ENCODE peak calls at places on chromosomes 13 and 19, in ten cellular contexts. One of them, this sample, is unnamed.

GRCh38 chr19:11673608-11674041 is 65.1 kb downstream of the ZNF823 start:
- DNase-seq in T1000: no peak
- DNase-seq in skeletal muscle cell: no peak
- DNase-seq in heart left ventricle: peak; percentile 73
- DNase-seq in breast epithelium: peak; percentile 78
- DNase-seq in fibroblast of pulmonary artery: peak; percentile 75
- DNase-seq in H54: peak; percentile 18
- DNase-seq in D341Med: peak; percentile 48
- DNase-seq in foreskin fibroblast: peak; percentile 80
- DNase-seq in activated T-cell treated with anti-CD3 and anti-CD28 coated beads, Interleukin-2, amount 50 U/mL, for 24 hours: no peak
- DNase-seq in this sample: no peak

GRCh38 chr13:84430015-84430414 is 547.7 kb upstream of the SLITRK1 start:
- DNase-seq in T1000: no peak
- DNase-seq in skeletal muscle cell: no peak
- DNase-seq in heart left ventricle: no peak
- DNase-seq in breast epithelium: no peak
- DNase-seq in fibroblast of pulmonary artery: peak; percentile 46
- DNase-seq in H54: no peak
- DNase-seq in D341Med: no peak
- DNase-seq in foreskin fibroblast: peak; percentile 42
- DNase-seq in activated T-cell treated with anti-CD3 and anti-CD28 coated beads, Interleukin-2, amount 50 U/mL, for 24 hours: no peak
- DNase-seq in this sample: no peak

GRCh38 chr13:108915634-108916497 is 286.5 kb downstream of the MYO16 start:
- DNase-seq in T1000: peak; percentile 50
- DNase-seq in skeletal muscle cell: peak; percentile 60
- DNase-seq in heart left ventricle: peak; percentile 60
- DNase-seq in breast epithelium: peak; percentile 86
- DNase-seq in fibroblast of pulmonary artery: peak; percentile 91
- DNase-seq in H54: peak; percentile 84
- DNase-seq in D341Med: no peak
- DNase-seq in foreskin fibroblast: peak; percentile 88
- DNase-seq in activated T-cell treated with anti-CD3 and anti-CD28 coated beads, Interleukin-2, amount 50 U/mL, for 24 hours: peak; percentile 80
- DNase-seq in this sample: peak; percentile 48

GRCh38 chr13:100673376-100673830 is 1.2 kb downstream of the TMTC4 start:
- DNase-seq in T1000: no peak
- DNase-seq in skeletal muscle cell: no peak
- DNase-seq in heart left ventricle: no peak
- DNase-seq in breast epithelium: no peak
- DNase-seq in fibroblast of pulmonary artery: no peak
- DNase-seq in H54: no peak
- DNase-seq in D341Med: peak; percentile 32
- DNase-seq in foreskin fibroblast: no peak
- DNase-seq in activated T-cell treated with anti-CD3 and anti-CD28 coated beads, Interleukin-2, amount 50 U/mL, for 24 hours: peak; percentile 62
- DNase-seq in this sample: no peak

GRCh38 chr19:7746903-7747884 is at the start of gene CD209:
- DNase-seq in T1000: no peak
- DNase-seq in skeletal muscle cell: no peak
- DNase-seq in heart left ventricle: no peak
- DNase-seq in breast epithelium: peak; percentile 22
- DNase-seq in fibroblast of pulmonary artery: no peak
- DNase-seq in H54: no peak
- DNase-seq in D341Med: no peak
- DNase-seq in foreskin fibroblast: no peak
- DNase-seq in activated T-cell treated with anti-CD3 and anti-CD28 coated beads, Interleukin-2, amount 50 U/mL, for 24 hours: peak; percentile 28
- DNase-seq in this sample: no peak

GRCh38 chr19:37303591-37304171 is 67.2 kb upstream of the ZNF527 start:
- DNase-seq in T1000: no peak
- DNase-seq in skeletal muscle cell: no peak
- DNase-seq in heart left ventricle: no peak
- DNase-seq in breast epithelium: no peak
- DNase-seq in fibroblast of pulmonary artery: no peak
- DNase-seq in H54: no peak
- DNase-seq in D341Med: no peak
- DNase-seq in foreskin fibroblast: peak; percentile 8
- DNase-seq in activated T-cell treated with anti-CD3 and anti-CD28 coated beads, Interleukin-2, amount 50 U/mL, for 24 hours: no peak
- DNase-seq in this sample: no peak

GRCh38 chr19:40055832-40056504 is at the start of gene ZNF780B:
- DNase-seq in T1000: peak; percentile 7
- DNase-seq in skeletal muscle cell: peak; percentile 9
- DNase-seq in heart left ventricle: peak; percentile 68
- DNase-seq in breast epithelium: peak; percentile 50
- DNase-seq in fibroblast of pulmonary artery: peak; percentile 59
- DNase-seq in H54: peak; percentile 65
- DNase-seq in D341Med: peak; percentile 82
- DNase-seq in foreskin fibroblast: peak; percentile 75
- DNase-seq in activated T-cell treated with anti-CD3 and anti-CD28 coated beads, Interleukin-2, amount 50 U/mL, for 24 hours: peak; percentile 81
- DNase-seq in this sample: peak; percentile 16

GRCh38 chr13:49649244-49649962 is 21.1 kb downstream of the ARL11 start:
- DNase-seq in T1000: no peak
- DNase-seq in skeletal muscle cell: peak; percentile 12
- DNase-seq in heart left ventricle: no peak
- DNase-seq in breast epithelium: no peak
- DNase-seq in fibroblast of pulmonary artery: peak; percentile 59
- DNase-seq in H54: no peak
- DNase-seq in D341Med: no peak
- DNase-seq in foreskin fibroblast: peak; percentile 56
- DNase-seq in activated T-cell treated with anti-CD3 and anti-CD28 coated beads, Interleukin-2, amount 50 U/mL, for 24 hours: no peak
- DNase-seq in this sample: no peak

GRCh38 chr13:49657241-49657641 is 28.9 kb downstream of the ARL11 start:
- DNase-seq in T1000: no peak
- DNase-seq in skeletal muscle cell: no peak
- DNase-seq in heart left ventricle: no peak
- DNase-seq in breast epithelium: no peak
- DNase-seq in fibroblast of pulmonary artery: no peak
- DNase-seq in H54: no peak
- DNase-seq in D341Med: peak; percentile 87
- DNase-seq in foreskin fibroblast: no peak
- DNase-seq in activated T-cell treated with anti-CD3 and anti-CD28 coated beads, Interleukin-2, amount 50 U/mL, for 24 hours: no peak
- DNase-seq in this sample: no peak

GRCh38 chr19:46786236-46787039 is 2.0 kb downstream of the SLC1A5 start:
- DNase-seq in T1000: peak; percentile 44
- DNase-seq in skeletal muscle cell: peak; percentile 36
- DNase-seq in heart left ventricle: peak; percentile 67
- DNase-seq in breast epithelium: peak; percentile 61
- DNase-seq in fibroblast of pulmonary artery: peak; percentile 75
- DNase-seq in H54: peak; percentile 60
- DNase-seq in D341Med: peak; percentile 73
- DNase-seq in foreskin fibroblast: peak; percentile 93
- DNase-seq in activated T-cell treated with anti-CD3 and anti-CD28 coated beads, Interleukin-2, amount 50 U/mL, for 24 hours: peak; percentile 86
- DNase-seq in this sample: no peak

GRCh38 chr19:6739884-6740588 is 556 bp downstream of the TRIP10 start:
- DNase-seq in T1000: no peak
- DNase-seq in skeletal muscle cell: no peak
- DNase-seq in heart left ventricle: peak; percentile 67
- DNase-seq in breast epithelium: no peak
- DNase-seq in fibroblast of pulmonary artery: no peak
- DNase-seq in H54: no peak
- DNase-seq in D341Med: no peak
- DNase-seq in foreskin fibroblast: peak; percentile 47
- DNase-seq in activated T-cell treated with anti-CD3 and anti-CD28 coated beads, Interleukin-2, amount 50 U/mL, for 24 hours: no peak
- DNase-seq in this sample: no peak

GRCh38 chr19:36009220-36009619 is 607 bp upstream of the SYNE4 start:
- DNase-seq in T1000: peak; percentile 18
- DNase-seq in skeletal muscle cell: no peak
- DNase-seq in heart left ventricle: peak; percentile 75
- DNase-seq in breast epithelium: peak; percentile 69
- DNase-seq in fibroblast of pulmonary artery: peak; percentile 58
- DNase-seq in H54: no peak
- DNase-seq in D341Med: peak; percentile 79
- DNase-seq in foreskin fibroblast: peak; percentile 90
- DNase-seq in activated T-cell treated with anti-CD3 and anti-CD28 coated beads, Interleukin-2, amount 50 U/mL, for 24 hours: peak; percentile 69
- DNase-seq in this sample: peak; percentile 20

GRCh38 chr19:53537523-53538377 is at the start of gene ZNF331:
- DNase-seq in T1000: peak; percentile 34
- DNase-seq in skeletal muscle cell: peak; percentile 65
- DNase-seq in heart left ventricle: peak; percentile 87
- DNase-seq in breast epithelium: peak; percentile 71
- DNase-seq in fibroblast of pulmonary artery: peak; percentile 85
- DNase-seq in H54: no peak
- DNase-seq in D341Med: peak; percentile 89
- DNase-seq in foreskin fibroblast: peak; percentile 91
- DNase-seq in activated T-cell treated with anti-CD3 and anti-CD28 coated beads, Interleukin-2, amount 50 U/mL, for 24 hours: peak; percentile 91
- DNase-seq in this sample: peak; percentile 5

GRCh38 chr19:56217039-56217949 is 15.2 kb downstream of the ZSCAN5C start:
- DNase-seq in T1000: no peak
- DNase-seq in skeletal muscle cell: no peak
- DNase-seq in heart left ventricle: peak; percentile 21
- DNase-seq in breast epithelium: no peak
- DNase-seq in fibroblast of pulmonary artery: peak; percentile 16
- DNase-seq in H54: no peak
- DNase-seq in D341Med: no peak
- DNase-seq in foreskin fibroblast: peak; percentile 39
- DNase-seq in activated T-cell treated with anti-CD3 and anti-CD28 coated beads, Interleukin-2, amount 50 U/mL, for 24 hours: peak; percentile 28
- DNase-seq in this sample: no peak

GRCh38 chr13:100674363-100674847 is at the start of gene TMTC4:
- DNase-seq in T1000: peak; percentile 18
- DNase-seq in skeletal muscle cell: no peak
- DNase-seq in heart left ventricle: no peak
- DNase-seq in breast epithelium: no peak
- DNase-seq in fibroblast of pulmonary artery: no peak
- DNase-seq in H54: no peak
- DNase-seq in D341Med: no peak
- DNase-seq in foreskin fibroblast: no peak
- DNase-seq in activated T-cell treated with anti-CD3 and anti-CD28 coated beads, Interleukin-2, amount 50 U/mL, for 24 hours: no peak
- DNase-seq in this sample: no peak

GRCh38 chr19:29779921-29780320 is 31.9 kb upstream of the CCNE1 start:
- DNase-seq in T1000: no peak
- DNase-seq in skeletal muscle cell: no peak
- DNase-seq in heart left ventricle: no peak
- DNase-seq in breast epithelium: no peak
- DNase-seq in fibroblast of pulmonary artery: no peak
- DNase-seq in H54: no peak
- DNase-seq in D341Med: no peak
- DNase-seq in foreskin fibroblast: no peak
- DNase-seq in activated T-cell treated with anti-CD3 and anti-CD28 coated beads, Interleukin-2, amount 50 U/mL, for 24 hours: no peak
- DNase-seq in this sample: no peak

GRCh38 chr19:36136975-36137686 is 2.7 kb upstream of the CAPNS1 start:
- DNase-seq in T1000: peak; percentile 70
- DNase-seq in skeletal muscle cell: no peak
- DNase-seq in heart left ventricle: peak; percentile 71
- DNase-seq in breast epithelium: peak; percentile 82
- DNase-seq in fibroblast of pulmonary artery: peak; percentile 46
- DNase-seq in H54: peak; percentile 90
- DNase-seq in D341Med: peak; percentile 46
- DNase-seq in foreskin fibroblast: peak; percentile 87
- DNase-seq in activated T-cell treated with anti-CD3 and anti-CD28 coated beads, Interleukin-2, amount 50 U/mL, for 24 hours: no peak
- DNase-seq in this sample: peak; percentile 22

This sample was measured in NCI-H1092.